ENCODE peak calls at places on chromosomes 4 and X, in eight cellular contexts. I, N, K, Z, P, H, G and Q are unnamed samples. For H3K36me3, the result is how much of the 10 kb centered on the place peaks cover.

GRCh38 chrX:139332441-139332840 is 198.1 kb upstream of the F9 start:
- DNase-seq in I (no peak), N (no peak), K (no peak), Z (no peak), P (no peak), H (no peak), G (no peak), Q (no peak)

GRCh38 chr4:89226665-89227572 is 80.7 kb downstream of the GPRIN3 start:
- DNase-seq in I (peak), N (peak), K (peak), Z (peak), P (peak), H (no peak), G (peak), Q (peak)

GRCh38 chr4:157287445-157287844 is 66.9 kb downstream of the GRIA2 start:
- DNase-seq in I (no peak), N (no peak), K (no peak), Z (no peak), P (no peak), H (no peak), G (no peak), Q (no peak)

GRCh38 chr4:75723117-75723801 is 1.1 kb upstream of the USO1 start:
- DNase-seq in I (no peak), N (no peak), K (no peak), Z (no peak), P (no peak), H (no peak), G (peak), Q (no peak)

GRCh38 chr4:98601719-98602118 is 56.7 kb downstream of the TSPAN5 start:
- DNase-seq in I (no peak), N (no peak), K (no peak), Z (no peak), P (no peak), H (no peak), G (peak), Q (no peak)

GRCh38 chr4:23169598-23170311 is 477.0 kb downstream of the GBA3 start:
- DNase-seq in I (no peak), N (no peak), K (no peak), Z (no peak), P (no peak), H (no peak), G (no peak), Q (no peak)

GRCh38 chr4:108544504-108544903 is 75.9 kb upstream of the RPL34 start:
- DNase-seq in I (no peak), N (no peak), K (no peak), Z (no peak), P (no peak), H (no peak), G (no peak), Q (no peak)

GRCh38 chrX:123219916-123220315 is 35.8 kb downstream of the GRIA3 start:
- DNase-seq in I (peak), N (no peak), K (no peak), Z (peak), P (peak), H (no peak), G (no peak), Q (peak)

GRCh38 chr4:37381040-37381668 is 136.6 kb downstream of the NWD2 start:
- DNase-seq in I (peak), N (no peak), K (no peak), Z (no peak), P (no peak), H (no peak), G (no peak), Q (peak)

GRCh38 chr4:7034262-7035081 is 8.7 kb upstream of the TADA2B start:
- DNase-seq in I (peak), N (no peak), K (no peak), Z (no peak), P (no peak), H (no peak), G (peak), Q (peak)

GRCh38 chr4:148444296-148445070 is 2.3 kb upstream of the NR3C2 start:
- DNase-seq in I (peak), N (peak), K (no peak), Z (peak), P (peak), H (no peak), G (no peak), Q (peak)

GRCh38 chr4:140255467-140255866 is 101.5 kb upstream of the MAML3 start:
- DNase-seq in I (no peak), N (no peak), K (no peak), Z (no peak), P (no peak), H (no peak), G (peak), Q (no peak)

GRCh38 chrX:37684426-37684825 is 1.2 kb upstream of the XK start:
- DNase-seq in I (no peak), N (no peak), K (no peak), Z (no peak), P (no peak), H (no peak), G (no peak), Q (no peak)

GRCh38 chr4:157897971-157898370 is 274.9 kb downstream of the GASK1B start:
- DNase-seq in I (no peak), N (no peak), K (no peak), Z (no peak), P (no peak), H (no peak), G (no peak), Q (no peak)

GRCh38 chr4:107183155-107183774 is 147.2 kb upstream of the DKK2 start:
- DNase-seq in I (peak), N (no peak), K (peak), Z (peak), P (no peak), H (no peak), G (peak), Q (peak)

GRCh38 chr4:182716207-182716606 is 201.0 kb downstream of the DCTD start:
- DNase-seq in I (peak), N (no peak), K (no peak), Z (no peak), P (no peak), H (no peak), G (no peak), Q (peak)

GRCh38 chr4:166153539-166153938 is 280.5 kb downstream of the TLL1 start:
- DNase-seq in I (no peak), N (no peak), K (no peak), Z (no peak), P (no peak), H (no peak), G (peak), Q (no peak)

GRCh38 chr4:153789741-153790651 is 1.1 kb upstream of the SFRP2 start:
- DNase-seq in I (peak), N (no peak), K (no peak), Z (no peak), P (no peak), H (no peak), G (no peak), Q (peak)

GRCh38 chr4:95949136-95949765 is 109.4 kb downstream of the PDHA2 start:
- DNase-seq in I (peak), N (no peak), K (no peak), Z (no peak), P (no peak), H (no peak), G (peak), Q (no peak)

GRCh38 chr4:13452927-13453579 is 31.1 kb downstream of the RAB28 start:
- DNase-seq in I (no peak), N (no peak), K (no peak), Z (no peak), P (no peak), H (no peak), G (no peak), Q (no peak)

GRCh38 chr4:6907658-6908191 is 1.9 kb upstream of the TBC1D14 start:
- DNase-seq in I (peak), N (peak), K (peak), Z (peak), P (peak), H (no peak), G (no peak), Q (peak)

GRCh38 chr4:25810815-25811690 is 51.7 kb downstream of the SEL1L3 start:
- DNase-seq in I (peak), N (no peak), K (no peak), Z (no peak), P (no peak), H (no peak), G (peak), Q (no peak)

GRCh38 chr4:140861359-140862181 is 105.4 kb upstream of the TBC1D9 start:
- DNase-seq in I (peak), N (peak), K (peak), Z (peak), P (no peak), H (no peak), G (peak), Q (peak)

GRCh38 chr4:52870225-52870624 is 8.1 kb downstream of the RASL11B start:
- DNase-seq in I (no peak), N (no peak), K (no peak), Z (no peak), P (peak), H (no peak), G (no peak), Q (no peak)

GRCh38 chr4:26525136-26525535 is 34.9 kb upstream of the CCKAR start:
- DNase-seq in I (no peak), N (no peak), K (no peak), Z (no peak), P (no peak), H (no peak), G (peak), Q (no peak)

GRCh38 chr4:78691333-78691732 is 84.8 kb upstream of the BMP2K start:
- DNase-seq in I (no peak), N (no peak), K (no peak), Z (no peak), P (no peak), H (no peak), G (peak), Q (no peak)

GRCh38 chr4:23401572-23401971 is 488.3 kb downstream of the PPARGC1A start:
- DNase-seq in I (no peak), N (no peak), K (no peak), Z (no peak), P (no peak), H (no peak), G (no peak), Q (no peak)

GRCh38 chr4:30386266-30386895 is 333.8 kb upstream of the PCDH7 start:
- DNase-seq in I (no peak), N (no peak), K (no peak), Z (no peak), P (no peak), H (no peak), G (peak), Q (no peak)

GRCh38 chrX:18983711-18984380 is at the start of gene PHKA2:
- DNase-seq in I (peak), N (peak), K (no peak), Z (peak), P (peak), H (no peak), G (peak), Q (no peak)

GRCh38 chr4:183718876-183719275 is 59.8 kb downstream of the TRAPPC11 start:
- DNase-seq in I (no peak), N (no peak), K (no peak), Z (no peak), P (no peak), H (no peak), G (no peak), Q (no peak)

GRCh38 chrX:16826207-16826606 is 39.9 kb downstream of the TXLNG start:
- DNase-seq in I (no peak), N (no peak), K (no peak), Z (no peak), P (no peak), H (no peak), G (no peak), Q (peak)

GRCh38 chrX:9677098-9677739 is 88.4 kb downstream of the GPR143 start:
- DNase-seq in I (no peak), N (no peak), K (no peak), Z (no peak), P (peak), H (no peak), G (no peak), Q (no peak)

DNA sequence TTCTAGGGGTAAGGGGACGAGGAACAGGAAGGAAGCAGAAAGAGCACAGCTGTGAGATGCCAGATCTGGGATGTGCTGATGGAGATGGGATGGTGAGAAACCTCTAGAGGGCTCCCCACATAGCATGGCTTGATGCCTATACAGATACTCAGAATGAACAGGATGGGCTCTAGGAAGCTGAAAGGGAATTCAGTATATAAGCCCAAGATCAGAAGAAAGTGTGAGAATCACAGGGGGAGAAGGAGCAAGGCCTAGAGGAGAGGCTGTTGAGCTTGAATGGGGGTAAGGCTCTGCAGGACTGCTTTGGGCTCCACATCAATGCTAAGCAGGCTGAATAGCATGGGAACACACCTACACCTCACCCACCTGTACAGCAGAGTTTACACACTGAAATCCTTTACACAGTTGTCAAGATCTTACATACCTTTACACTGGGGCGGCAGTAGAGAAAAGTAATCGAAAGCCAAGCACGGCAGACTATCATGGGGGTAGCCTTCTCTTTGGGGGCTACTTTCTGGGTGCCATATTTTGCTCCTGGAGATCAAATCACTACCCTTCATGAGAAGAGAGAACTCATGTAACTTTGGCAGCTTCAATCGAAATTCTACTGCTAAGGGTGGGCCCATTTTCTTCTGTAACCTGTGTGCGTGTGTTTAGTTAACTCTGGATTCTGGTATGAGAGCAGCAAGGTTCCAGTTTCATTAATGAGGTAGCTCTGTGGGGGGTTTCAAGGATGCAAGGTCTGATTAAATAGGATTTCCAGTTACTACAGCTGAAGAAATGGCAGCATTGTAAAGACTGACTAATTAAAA is 30.6 kb downstream of the HOPX start:
- DNase-seq in I (peak), N (no peak), K (no peak), Z (no peak), P (no peak), H (no peak), G (no peak), Q (peak)
- TF ChIP-seq CTCF in I (peak), N (no peak), K (peak), Z (no peak), P (no peak), H (no peak), G (peak), Q (no peak)

GRCh38 chr4:55089922-55090321 is 35.5 kb downstream of the KDR start:
- DNase-seq in I (no peak), N (no peak), K (no peak), Z (no peak), P (no peak), H (no peak), G (no peak), Q (no peak)

GRCh38 chr4:55087016-55087929 is 38.1 kb downstream of the KDR start:
- DNase-seq in I (peak), N (no peak), K (no peak), Z (no peak), P (no peak), H (no peak), G (no peak), Q (no peak)

GRCh38 chr4:55096045-55096444 is 29.4 kb downstream of the KDR start:
- DNase-seq in I (no peak), N (no peak), K (no peak), Z (no peak), P (no peak), H (no peak), G (no peak), Q (no peak)

GRCh38 chr4:55087930-55088293 is 37.5 kb downstream of the KDR start:
- DNase-seq in I (no peak), N (no peak), K (no peak), Z (no peak), P (no peak), H (no peak), G (no peak), Q (no peak)

DNA sequence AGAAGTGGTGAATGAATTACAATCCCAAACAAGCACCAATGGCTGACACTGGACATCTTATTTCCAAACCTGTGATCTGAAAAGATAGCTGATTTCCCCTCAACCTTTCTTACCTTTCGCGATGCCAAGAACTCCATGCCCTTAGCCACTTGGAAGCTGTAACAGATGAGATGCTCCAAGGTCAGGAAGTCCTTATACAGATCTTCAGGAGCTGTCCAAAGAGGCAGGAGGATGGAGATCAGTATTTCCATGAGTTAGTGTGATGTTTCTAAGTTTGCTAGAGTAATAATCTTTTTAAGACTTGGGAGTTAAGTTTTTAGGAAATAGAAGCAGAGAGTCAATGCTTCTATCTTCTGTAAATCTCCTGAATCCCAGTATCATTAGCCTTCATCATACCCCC is 32.9 kb downstream of the KDR start:
- DNase-seq in I (no peak), N (no peak), K (no peak), Z (no peak), P (no peak), H (no peak), G (no peak), Q (no peak)
- H3K36me3 ChIP-seq in I (half or more), N (under half), K (under half), Z (under half), P (under half), H (under half), G (under half), Q (under half)

DNA sequence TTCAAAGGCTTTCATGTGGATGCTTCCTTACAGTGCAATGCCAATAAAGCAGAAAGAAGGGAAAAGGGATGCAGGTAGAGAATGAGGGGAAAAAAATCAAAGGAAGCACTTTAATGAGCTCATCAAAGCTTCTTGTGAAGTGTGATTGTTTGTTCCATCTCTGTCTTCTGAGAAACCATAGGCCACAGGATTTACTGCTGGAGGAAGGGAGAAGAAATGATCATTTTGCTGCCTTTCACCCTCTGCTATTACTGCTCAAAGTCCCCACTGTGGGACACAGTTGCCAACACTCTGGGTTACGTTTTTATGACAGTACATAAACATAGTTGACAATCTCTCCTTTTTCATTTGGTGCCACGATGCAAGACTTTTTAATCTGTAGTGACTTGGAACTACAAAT is 558.0 kb upstream of the TECRL start:
- DNase-seq in I (no peak), N (no peak), K (no peak), Z (no peak), P (no peak), H (no peak), G (no peak), Q (no peak)
- H3K27ac ChIP-seq in I (no peak), N (no peak), K (no peak), Z (no peak), P (no peak), H (no peak), G (no peak), Q (no peak)

GRCh38 chr4:786861-787300 is 39.0 kb downstream of the CPLX1 start:
- DNase-seq in I (no peak), N (no peak), K (no peak), Z (peak), P (peak), H (no peak), G (no peak), Q (no peak)
- TF ChIP-seq CTCF in I (no peak), N (peak), K (no peak), Z (peak), P (peak), H (no peak), G (peak), Q (no peak)

DNA sequence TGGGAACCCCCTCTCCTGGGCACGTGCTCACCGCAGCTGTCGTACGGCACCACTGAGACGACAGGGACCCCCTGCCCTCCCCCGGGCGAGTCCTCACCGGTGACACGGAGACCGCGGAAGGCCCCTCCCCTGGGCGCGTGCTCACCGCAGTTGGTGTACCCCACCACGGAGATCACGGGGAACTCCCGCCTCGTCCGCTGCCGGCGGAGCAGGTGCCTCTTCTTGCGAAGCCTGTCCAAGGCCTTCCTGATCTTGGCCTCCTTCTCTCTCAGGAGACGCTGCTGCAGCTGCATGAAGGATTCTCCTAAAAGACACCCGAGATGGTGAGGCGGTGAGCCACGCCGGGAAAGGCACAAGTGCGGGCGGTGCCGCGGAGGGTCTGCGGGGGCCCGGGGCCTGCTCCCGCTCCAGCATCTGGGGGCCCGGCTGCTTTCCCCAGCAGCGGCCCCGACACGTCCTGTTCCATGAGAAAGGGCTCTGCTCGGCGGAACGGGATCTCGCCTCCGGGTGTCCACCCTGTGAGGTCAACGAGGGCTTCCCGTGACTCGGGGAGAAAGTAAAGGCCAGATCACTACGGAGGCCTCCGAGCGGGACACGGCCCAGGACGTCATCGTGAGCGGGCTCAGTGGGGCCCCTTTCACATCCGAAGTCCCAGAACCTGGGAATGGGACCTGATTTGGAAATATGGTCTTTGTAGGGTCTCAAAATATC is 5.8 kb downstream of the GTPBP6 start:
- DNase-seq in I (no peak), N (no peak), K (no peak), Z (no peak), P (no peak), H (no peak), G (no peak), Q (no peak)
- H3K36me3 ChIP-seq in I (under half), N (half or more), K (under half), Z (under half), P (under half), H (under half), G (under half), Q (under half)